ENCODE peak calls at places on chromosomes 16 and 17, in seven cellular contexts. One of them, this sample, is unnamed.

GRCh38 chr17:9079461-9080103 is 58.3 kb downstream of the NTN1 start:
- DNase-seq in Peyer's patch: no peak
- DNase-seq in heart left ventricle: no peak
- DNase-seq in suprapubic skin: no peak
- DNase-seq in lower leg skin: no peak
- DNase-seq in esophagus muscularis mucosa: no peak
- DNase-seq in A549: no peak
- DNase-seq in this sample: no peak

GRCh38 chr17:50352072-50352692 is 6.3 kb downstream of the XYLT2 start:
- DNase-seq in Peyer's patch: no peak
- DNase-seq in heart left ventricle: no peak
- DNase-seq in suprapubic skin: peak
- DNase-seq in lower leg skin: peak
- DNase-seq in esophagus muscularis mucosa: no peak
- DNase-seq in A549: no peak
- DNase-seq in this sample: peak

GRCh38 chr16:4970010-4970409 is 11.9 kb downstream of the SEC14L5 start:
- DNase-seq in Peyer's patch: no peak
- DNase-seq in heart left ventricle: no peak
- DNase-seq in suprapubic skin: no peak
- DNase-seq in lower leg skin: no peak
- DNase-seq in esophagus muscularis mucosa: no peak
- DNase-seq in A549: no peak
- DNase-seq in this sample: no peak

GRCh38 chr17:76124582-76125390 is 16.3 kb downstream of the FOXJ1 start:
- DNase-seq in Peyer's patch: no peak
- DNase-seq in heart left ventricle: no peak
- DNase-seq in suprapubic skin: no peak
- DNase-seq in lower leg skin: no peak
- DNase-seq in esophagus muscularis mucosa: no peak
- DNase-seq in A549: peak
- DNase-seq in this sample: no peak

GRCh38 chr16:9419161-9419560 is 327.7 kb downstream of the HAPSTR1 start:
- DNase-seq in Peyer's patch: no peak
- DNase-seq in heart left ventricle: no peak
- DNase-seq in suprapubic skin: no peak
- DNase-seq in lower leg skin: no peak
- DNase-seq in esophagus muscularis mucosa: no peak
- DNase-seq in A549: no peak
- DNase-seq in this sample: no peak

GRCh38 chr17:32912218-32912897 is 15.6 kb upstream of the TMEM98 start:
- DNase-seq in Peyer's patch: peak
- DNase-seq in heart left ventricle: peak
- DNase-seq in suprapubic skin: no peak
- DNase-seq in lower leg skin: peak
- DNase-seq in esophagus muscularis mucosa: peak
- DNase-seq in A549: no peak
- DNase-seq in this sample: peak

GRCh38 chr16:79599256-79599836 is 1.2 kb downstream of the MAF start:
- DNase-seq in Peyer's patch: no peak
- DNase-seq in heart left ventricle: peak
- DNase-seq in suprapubic skin: peak
- DNase-seq in lower leg skin: no peak
- DNase-seq in esophagus muscularis mucosa: no peak
- DNase-seq in A549: peak
- DNase-seq in this sample: peak

GRCh38 chr17:55433629-55434422 is 12.2 kb upstream of the MMD start:
- DNase-seq in Peyer's patch: no peak
- DNase-seq in heart left ventricle: no peak
- DNase-seq in suprapubic skin: no peak
- DNase-seq in lower leg skin: no peak
- DNase-seq in esophagus muscularis mucosa: no peak
- DNase-seq in A549: peak
- DNase-seq in this sample: no peak

GRCh38 chr16:67547423-67548264 is 14.7 kb upstream of the CTCF start:
- DNase-seq in Peyer's patch: peak
- DNase-seq in heart left ventricle: no peak
- DNase-seq in suprapubic skin: peak
- DNase-seq in lower leg skin: peak
- DNase-seq in esophagus muscularis mucosa: peak
- DNase-seq in A549: no peak
- DNase-seq in this sample: no peak

GRCh38 chr16:22673463-22673862 is 140.5 kb upstream of the HS3ST2 start:
- DNase-seq in Peyer's patch: no peak
- DNase-seq in heart left ventricle: no peak
- DNase-seq in suprapubic skin: no peak
- DNase-seq in lower leg skin: peak
- DNase-seq in esophagus muscularis mucosa: no peak
- DNase-seq in A549: no peak
- DNase-seq in this sample: peak

GRCh38 chr17:41957058-41957868 is 9.3 kb upstream of the CNP start:
- DNase-seq in Peyer's patch: no peak
- DNase-seq in heart left ventricle: no peak
- DNase-seq in suprapubic skin: no peak
- DNase-seq in lower leg skin: no peak
- DNase-seq in esophagus muscularis mucosa: no peak
- DNase-seq in A549: no peak
- DNase-seq in this sample: no peak

GRCh38 chr17:79779088-79779529 is 1.2 kb downstream of the CBX2 start:
- DNase-seq in Peyer's patch: no peak
- DNase-seq in heart left ventricle: no peak
- DNase-seq in suprapubic skin: no peak
- DNase-seq in lower leg skin: no peak
- DNase-seq in esophagus muscularis mucosa: no peak
- DNase-seq in A549: no peak
- DNase-seq in this sample: no peak

GRCh38 chr16:87305505-87306391 is 11.4 kb downstream of the C16orf95 start:
- DNase-seq in Peyer's patch: no peak
- DNase-seq in heart left ventricle: no peak
- DNase-seq in suprapubic skin: no peak
- DNase-seq in lower leg skin: no peak
- DNase-seq in esophagus muscularis mucosa: no peak
- DNase-seq in A549: no peak
- DNase-seq in this sample: no peak

GRCh38 chr16:77569406-77569805 is 134.6 kb upstream of the ADAMTS18 start:
- DNase-seq in Peyer's patch: no peak
- DNase-seq in heart left ventricle: no peak
- DNase-seq in suprapubic skin: no peak
- DNase-seq in lower leg skin: no peak
- DNase-seq in esophagus muscularis mucosa: no peak
- DNase-seq in A549: no peak
- DNase-seq in this sample: no peak

GRCh38 chr16:19163215-19163614 is 4.8 kb upstream of the SYT17 start:
- DNase-seq in Peyer's patch: no peak
- DNase-seq in heart left ventricle: no peak
- DNase-seq in suprapubic skin: no peak
- DNase-seq in lower leg skin: no peak
- DNase-seq in esophagus muscularis mucosa: no peak
- DNase-seq in A549: no peak
- DNase-seq in this sample: no peak

GRCh38 chr16:22946433-22946832 is 132.5 kb downstream of the HS3ST2 start:
- DNase-seq in Peyer's patch: no peak
- DNase-seq in heart left ventricle: no peak
- DNase-seq in suprapubic skin: no peak
- DNase-seq in lower leg skin: no peak
- DNase-seq in esophagus muscularis mucosa: no peak
- DNase-seq in A549: no peak
- DNase-seq in this sample: no peak

GRCh38 chr17:35679007-35679682 is 52.3 kb upstream of the RASL10B start:
- DNase-seq in Peyer's patch: no peak
- DNase-seq in heart left ventricle: no peak
- DNase-seq in suprapubic skin: no peak
- DNase-seq in lower leg skin: no peak
- DNase-seq in esophagus muscularis mucosa: no peak
- DNase-seq in A549: no peak
- DNase-seq in this sample: no peak

DNA sequence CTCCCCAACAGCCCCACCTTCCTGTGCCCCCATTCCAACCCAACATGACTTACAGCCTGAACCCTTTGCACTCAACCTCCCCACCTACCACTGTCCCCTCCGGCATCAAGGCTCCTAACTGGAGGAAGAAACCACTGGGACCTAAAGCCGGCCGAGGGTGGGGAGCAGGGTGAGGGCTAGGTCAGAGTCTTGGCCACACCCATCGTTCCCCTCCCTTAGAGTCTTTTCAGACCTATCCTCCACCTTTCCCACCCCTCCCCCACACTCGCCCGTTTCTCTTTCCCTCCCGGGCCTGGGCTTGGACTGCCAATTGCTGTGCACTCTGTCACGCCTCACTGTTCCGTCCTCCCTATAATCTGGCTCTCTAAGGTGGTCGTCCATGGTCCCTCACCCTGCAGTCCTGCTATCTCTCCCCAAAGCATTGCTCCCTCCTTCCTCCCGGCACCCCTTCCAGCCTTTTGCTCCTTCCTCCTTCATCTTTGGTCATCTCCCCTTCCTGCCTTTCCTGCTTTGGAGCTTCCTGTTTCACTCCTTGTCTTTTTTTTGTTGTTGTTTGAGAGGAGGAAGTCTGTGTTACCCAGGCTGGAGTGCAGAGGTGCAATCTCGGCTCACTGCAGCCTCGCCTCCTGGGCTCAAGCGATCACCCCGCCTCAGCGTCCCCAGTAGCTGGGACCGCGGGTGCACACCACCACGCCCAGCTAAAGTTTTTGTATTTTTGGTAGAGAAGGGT is 958 bp upstream of the CLDN7 start:
- DNase-seq in Peyer's patch: peak
- DNase-seq in heart left ventricle: no peak
- DNase-seq in suprapubic skin: no peak
- DNase-seq in lower leg skin: no peak
- DNase-seq in esophagus muscularis mucosa: no peak
- DNase-seq in A549: no peak
- DNase-seq in this sample: no peak
- H3K4me3 ChIP-seq in Peyer's patch: peak
- H3K4me3 ChIP-seq in heart left ventricle: peak
- H3K4me3 ChIP-seq in suprapubic skin: peak
- H3K4me3 ChIP-seq in lower leg skin: no peak
- H3K4me3 ChIP-seq in esophagus muscularis mucosa: peak
- H3K4me3 ChIP-seq in A549: no peak
- H3K4me3 ChIP-seq in this sample: no peak

GRCh38 chr17:1107777-1108559 is 71.8 kb downstream of the ABR start:
- DNase-seq in Peyer's patch: no peak
- DNase-seq in heart left ventricle: peak
- DNase-seq in suprapubic skin: no peak
- DNase-seq in lower leg skin: no peak
- DNase-seq in esophagus muscularis mucosa: no peak
- DNase-seq in A549: no peak
- DNase-seq in this sample: no peak
- TF ChIP-seq POLR2A in Peyer's patch: peak
- TF ChIP-seq POLR2A in heart left ventricle: no peak
- TF ChIP-seq POLR2A in suprapubic skin: no peak
- TF ChIP-seq POLR2A in lower leg skin: no peak
- TF ChIP-seq POLR2A in esophagus muscularis mucosa: no peak
- TF ChIP-seq POLR2A in A549: no peak
- TF ChIP-seq POLR2A in this sample: no peak

GRCh38 chr17:81388612-81389367 is 6.5 kb upstream of the BAHCC1 start:
- DNase-seq in Peyer's patch: no peak
- DNase-seq in heart left ventricle: peak
- DNase-seq in suprapubic skin: no peak
- DNase-seq in lower leg skin: no peak
- DNase-seq in esophagus muscularis mucosa: no peak
- DNase-seq in A549: no peak
- DNase-seq in this sample: peak

GRCh38 chr17:81389585-81389984 is 5.7 kb upstream of the BAHCC1 start:
- DNase-seq in Peyer's patch: no peak
- DNase-seq in heart left ventricle: no peak
- DNase-seq in suprapubic skin: no peak
- DNase-seq in lower leg skin: no peak
- DNase-seq in esophagus muscularis mucosa: no peak
- DNase-seq in A549: no peak
- DNase-seq in this sample: no peak

GRCh38 chr17:81387235-81388060 is 7.8 kb upstream of the BAHCC1 start:
- DNase-seq in Peyer's patch: no peak
- DNase-seq in heart left ventricle: peak
- DNase-seq in suprapubic skin: no peak
- DNase-seq in lower leg skin: no peak
- DNase-seq in esophagus muscularis mucosa: no peak
- DNase-seq in A549: peak
- DNase-seq in this sample: peak

GRCh38 chr17:81386646-81387234 is 8.5 kb upstream of the BAHCC1 start:
- DNase-seq in Peyer's patch: no peak
- DNase-seq in heart left ventricle: peak
- DNase-seq in suprapubic skin: no peak
- DNase-seq in lower leg skin: no peak
- DNase-seq in esophagus muscularis mucosa: no peak
- DNase-seq in A549: no peak
- DNase-seq in this sample: no peak

DNA sequence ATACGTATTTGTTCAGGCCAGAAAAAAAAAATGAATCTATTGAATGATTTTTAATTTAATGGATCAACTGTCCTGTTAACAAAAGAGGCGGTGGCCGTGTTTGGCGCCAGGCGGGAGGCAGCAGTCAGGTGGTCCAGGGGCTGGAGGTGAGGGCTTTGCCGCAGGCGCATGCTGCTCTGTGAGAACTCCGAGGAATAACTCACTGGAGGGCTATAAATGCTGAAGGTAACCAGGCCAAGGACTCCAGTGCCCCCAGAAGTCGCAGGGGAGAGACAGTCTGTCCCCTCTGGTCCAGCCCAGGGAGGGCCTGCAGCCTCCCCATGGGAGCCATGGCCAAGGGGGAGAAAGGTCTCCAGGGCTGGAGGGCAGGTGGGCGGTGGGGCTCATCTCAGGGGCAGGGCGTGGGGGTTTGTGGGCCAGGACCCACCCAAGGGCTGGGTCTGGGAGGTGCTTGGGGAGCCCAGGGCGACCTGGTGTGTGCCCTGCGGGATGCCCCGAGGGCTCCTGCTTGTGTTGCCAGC is 7.1 kb upstream of the BAHCC1 start:
- DNase-seq in Peyer's patch: no peak
- DNase-seq in heart left ventricle: no peak
- DNase-seq in suprapubic skin: no peak
- DNase-seq in lower leg skin: no peak
- DNase-seq in esophagus muscularis mucosa: no peak
- DNase-seq in A549: no peak
- DNase-seq in this sample: no peak
- H3K4me3 ChIP-seq in Peyer's patch: no peak
- H3K4me3 ChIP-seq in heart left ventricle: peak
- H3K4me3 ChIP-seq in suprapubic skin: peak
- H3K4me3 ChIP-seq in lower leg skin: no peak
- H3K4me3 ChIP-seq in esophagus muscularis mucosa: peak
- H3K4me3 ChIP-seq in A549: no peak
- H3K4me3 ChIP-seq in this sample: no peak

DNA sequence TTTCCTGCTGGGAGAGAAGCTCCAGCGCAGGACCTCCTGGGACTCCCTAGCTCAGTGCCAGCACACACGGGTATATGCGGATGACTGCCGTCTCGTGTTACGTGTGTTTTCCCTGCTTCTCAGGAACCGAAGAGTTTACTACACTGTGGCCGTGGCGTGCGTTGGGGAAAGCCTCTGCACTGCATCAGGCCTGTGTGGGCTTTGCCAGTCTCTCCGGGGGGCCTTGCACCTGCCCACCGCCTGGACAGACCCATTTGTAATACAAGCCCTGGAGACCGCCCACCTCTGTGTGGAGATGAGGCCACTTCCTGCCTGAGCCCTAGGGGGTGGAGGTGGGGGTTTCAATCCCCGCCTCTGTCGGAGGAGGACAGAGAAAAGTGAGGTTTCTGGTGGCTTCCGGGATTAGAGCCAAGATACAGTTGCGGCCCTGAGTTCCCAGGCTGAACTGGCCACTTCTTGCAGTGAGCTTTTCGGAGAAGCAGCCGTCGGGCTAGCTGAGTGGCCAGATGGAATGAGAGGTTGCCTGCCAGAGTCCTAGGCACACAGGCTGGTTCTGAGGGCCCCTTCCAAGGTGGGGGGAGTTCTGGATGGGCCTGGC is 43.4 kb upstream of the GSE1 start:
- DNase-seq in Peyer's patch: peak
- DNase-seq in heart left ventricle: no peak
- DNase-seq in suprapubic skin: no peak
- DNase-seq in lower leg skin: no peak
- DNase-seq in esophagus muscularis mucosa: no peak
- DNase-seq in A549: no peak
- DNase-seq in this sample: no peak
- TF ChIP-seq POLR2A in Peyer's patch: no peak
- TF ChIP-seq POLR2A in heart left ventricle: no peak
- TF ChIP-seq POLR2A in suprapubic skin: no peak
- TF ChIP-seq POLR2A in lower leg skin: no peak
- TF ChIP-seq POLR2A in esophagus muscularis mucosa: no peak
- TF ChIP-seq POLR2A in A549: no peak
- TF ChIP-seq POLR2A in this sample: no peak

This sample was measured in adrenal gland.